ENCODE peak calls at places on chromosome 20, in four cellular contexts. N is HS-5, F is nephron progenitor cell, J is Ammon's horn. L is an unnamed sample.

GRCh38 chr20:25285856-25286798 is 38.2 kb downstream of the PYGB start:
- DNase-seq in J (no peak), N (no peak), F (no peak), L (no peak)

GRCh38 chr20:16283978-16284377 is 289.3 kb downstream of the KIF16B start:
- DNase-seq in F (no peak), N (no peak), J (no peak), L (no peak)

GRCh38 chr20:52172392-52173047 is 19.1 kb downstream of the ZFP64 start:
- DNase-seq in F (no peak), J (no peak), N (no peak), L (no peak)

GRCh38 chr20:19701449-19701848 is 56.6 kb upstream of the RIN2 start:
- DNase-seq in N (no peak), J (no peak), F (no peak), L (no peak)

GRCh38 chr20:45985573-45985972 is 13.6 kb upstream of the ZNF335 start:
- DNase-seq in J (no peak), F (no peak), N (no peak), L (no peak)

GRCh38 chr20:62902926-62903615 is 23.2 kb downstream of the DIDO1 start:
- DNase-seq in J (no peak), F (no peak), N (no peak), L (peak; percentile 28)

GRCh38 chr20:40563296-40563950 is 125.6 kb downstream of the MAFB start:
- DNase-seq in J (no peak), N (no peak), F (no peak), L (no peak)

GRCh38 chr20:47493175-47493953 is 8.3 kb upstream of the NCOA3 start:
- DNase-seq in N (peak; percentile 96), J (peak; percentile 40), F (no peak), L (no peak)

GRCh38 chr20:49571553-49571835 is 3.6 kb upstream of the PTGIS start:
- DNase-seq in F (no peak), J (no peak), N (no peak), L (no peak)

GRCh38 chr20:37243937-37244571 is 17.6 kb downstream of the GHRH start:
- DNase-seq in F (no peak), J (peak; percentile 40), N (no peak), L (no peak)

GRCh38 chr20:36086767-36087166 is 67.8 kb upstream of the EPB41L1 start:
- DNase-seq in F (no peak), N (no peak), J (no peak), L (no peak)

GRCh38 chr20:53917145-53918009 is 153.0 kb downstream of the BCAS1 start:
- DNase-seq in F (no peak), J (peak; percentile 44), N (peak; percentile 100), L (peak; percentile 38)

GRCh38 chr20:54090230-54091119 is 20.1 kb upstream of the BCAS1 start:
- DNase-seq in N (no peak), F (no peak), J (no peak), L (no peak)

GRCh38 chr20:63087236-63087871 is 80.6 kb upstream of the BHLHE23 start:
- DNase-seq in J (no peak), F (peak; percentile 0), N (no peak), L (no peak)

GRCh38 chr20:59404749-59405148 is 104.3 kb downstream of the EDN3 start:
- DNase-seq in F (no peak), N (no peak), J (no peak), L (no peak)

GRCh38 chr20:19047040-19047950 is 165.1 kb upstream of the SLC24A3 start:
- DNase-seq in F (no peak), N (no peak), J (no peak), L (no peak)

GRCh38 chr20:64145458-64146300 is 18.6 kb upstream of the MYT1 start:
- DNase-seq in F (no peak), N (no peak), J (no peak), L (no peak)

GRCh38 chr20:53869466-53870258 is 200.7 kb downstream of the BCAS1 start:
- DNase-seq in F (peak; percentile 53), J (peak; percentile 78), N (peak; percentile 99), L (peak; percentile 55)

GRCh38 chr20:2874456-2874855 is 1.2 kb downstream of the PTPRA start:
- DNase-seq in N (no peak), J (peak; percentile 43), F (no peak), L (no peak)

GRCh38 chr20:45157977-45158376 is 16.7 kb upstream of the PI3 start:
- DNase-seq in J (peak; percentile 27), N (peak; percentile 65), F (no peak), L (peak; percentile 10)

GRCh38 chr20:47577271-47577670 is 75.6 kb downstream of the NCOA3 start:
- DNase-seq in F (no peak), J (no peak), N (no peak), L (no peak)

GRCh38 chr20:37781626-37782025 is 87.8 kb downstream of the CTNNBL1 start:
- DNase-seq in J (no peak), N (no peak), F (no peak), L (no peak)

GRCh38 chr20:2234788-2235187 is 61.0 kb upstream of the TGM3 start:
- DNase-seq in N (no peak), J (peak; percentile 52), F (peak; percentile 22), L (no peak)

GRCh38 chr20:45969712-45970634 is 2.0 kb downstream of the ZNF335 start:
- DNase-seq in J (peak; percentile 60), F (no peak), N (no peak), L (no peak)

GRCh38 chr20:37279820-37280219 is 9.6 kb upstream of the MANBAL start:
- DNase-seq in F (no peak), N (no peak), J (no peak), L (no peak)

GRCh38 chr20:48482790-48483189 is 345.0 kb downstream of the PREX1 start:
- DNase-seq in F (no peak), N (no peak), J (no peak), L (no peak)

GRCh38 chr20:31988430-31989015 is 20.6 kb downstream of the XKR7 start:
- DNase-seq in J (no peak), F (no peak), N (no peak), L (no peak)

GRCh38 chr20:49490689-49491088 is 8.2 kb upstream of the KCNB1 start:
- DNase-seq in F (no peak), N (no peak), J (no peak), L (no peak)

L was measured in non-pigmented ciliary epithelial cell.